ENCODE peak calls at places on chromosomes 3 and 15, in six cellular contexts. One of them, this sample, is unnamed.

GRCh38 chr3:3705090-3705775 is 94.0 kb upstream of the LRRN1 start:
- DNase-seq in H9: no peak
- DNase-seq in colonic mucosa: no peak
- DNase-seq in HFFc6: no peak
- DNase-seq in MM.1S: no peak
- DNase-seq in WERI-Rb-1: no peak
- DNase-seq in this sample: no peak

GRCh38 chr15:58182460-58183163 is 44.4 kb downstream of the AQP9 start:
- DNase-seq in MM.1S: peak
- DNase-seq in HFFc6: no peak
- DNase-seq in WERI-Rb-1: peak
- DNase-seq in colonic mucosa: no peak
- DNase-seq in H9: peak
- DNase-seq in this sample: peak

GRCh38 chr3:184645304-184645703 is 66.6 kb downstream of the MAGEF1 start:
- DNase-seq in MM.1S: no peak
- DNase-seq in H9: no peak
- DNase-seq in WERI-Rb-1: no peak
- DNase-seq in HFFc6: no peak
- DNase-seq in colonic mucosa: peak
- DNase-seq in this sample: no peak

GRCh38 chr15:48250640-48251076 is 44.6 kb downstream of the SLC12A1 start:
- DNase-seq in MM.1S: peak
- DNase-seq in H9: peak
- DNase-seq in HFFc6: peak
- DNase-seq in colonic mucosa: peak
- DNase-seq in WERI-Rb-1: peak
- DNase-seq in this sample: peak

GRCh38 chr15:84669726-84670125 is 11.7 kb upstream of the NMB start:
- DNase-seq in colonic mucosa: no peak
- DNase-seq in WERI-Rb-1: no peak
- DNase-seq in H9: no peak
- DNase-seq in HFFc6: no peak
- DNase-seq in MM.1S: no peak
- DNase-seq in this sample: no peak

GRCh38 chr3:72663429-72663828 is 184.8 kb downstream of the SHQ1 start:
- DNase-seq in MM.1S: no peak
- DNase-seq in H9: no peak
- DNase-seq in colonic mucosa: no peak
- DNase-seq in HFFc6: no peak
- DNase-seq in WERI-Rb-1: no peak
- DNase-seq in this sample: no peak

GRCh38 chr3:126373682-126374601 is 16.7 kb upstream of the KLF15 start:
- DNase-seq in colonic mucosa: no peak
- DNase-seq in HFFc6: peak
- DNase-seq in MM.1S: peak
- DNase-seq in WERI-Rb-1: no peak
- DNase-seq in H9: no peak
- DNase-seq in this sample: no peak

GRCh38 chr3:128323206-128324081 is 143.2 kb downstream of the DNAJB8 start:
- DNase-seq in MM.1S: no peak
- DNase-seq in WERI-Rb-1: no peak
- DNase-seq in colonic mucosa: peak
- DNase-seq in H9: peak
- DNase-seq in HFFc6: no peak
- DNase-seq in this sample: no peak

GRCh38 chr3:58627580-58627894 is 39.0 kb downstream of the FAM3D start:
- DNase-seq in HFFc6: no peak
- DNase-seq in colonic mucosa: no peak
- DNase-seq in MM.1S: no peak
- DNase-seq in WERI-Rb-1: no peak
- DNase-seq in H9: no peak
- DNase-seq in this sample: no peak

GRCh38 chr15:44149224-44149623 is 45.8 kb downstream of the FRMD5 start:
- DNase-seq in H9: no peak
- DNase-seq in WERI-Rb-1: no peak
- DNase-seq in MM.1S: no peak
- DNase-seq in colonic mucosa: no peak
- DNase-seq in HFFc6: no peak
- DNase-seq in this sample: no peak

GRCh38 chr15:31897746-31898145 is 132.6 kb upstream of the CHRNA7 start:
- DNase-seq in colonic mucosa: no peak
- DNase-seq in H9: no peak
- DNase-seq in MM.1S: no peak
- DNase-seq in HFFc6: no peak
- DNase-seq in WERI-Rb-1: no peak
- DNase-seq in this sample: no peak

GRCh38 chr3:89032331-89033063 is 74.9 kb upstream of the EPHA3 start:
- DNase-seq in MM.1S: no peak
- DNase-seq in colonic mucosa: no peak
- DNase-seq in WERI-Rb-1: no peak
- DNase-seq in HFFc6: no peak
- DNase-seq in H9: no peak
- DNase-seq in this sample: no peak

GRCh38 chr15:47374222-47374621 is 343.1 kb upstream of the SEMA6D start:
- DNase-seq in MM.1S: no peak
- DNase-seq in WERI-Rb-1: peak
- DNase-seq in HFFc6: peak
- DNase-seq in colonic mucosa: no peak
- DNase-seq in H9: peak
- DNase-seq in this sample: no peak

GRCh38 chr15:101351736-101352135 is 56.7 kb upstream of the SNRPA1 start:
- DNase-seq in HFFc6: no peak
- DNase-seq in MM.1S: no peak
- DNase-seq in H9: no peak
- DNase-seq in colonic mucosa: no peak
- DNase-seq in WERI-Rb-1: no peak
- DNase-seq in this sample: no peak

GRCh38 chr3:38348903-38349302 is 2.3 kb downstream of the XYLB start:
- DNase-seq in colonic mucosa: no peak
- DNase-seq in H9: no peak
- DNase-seq in HFFc6: peak
- DNase-seq in WERI-Rb-1: no peak
- DNase-seq in MM.1S: no peak
- DNase-seq in this sample: no peak

GRCh38 chr3:129039271-129040038 is 21.1 kb upstream of the GP9 start:
- DNase-seq in WERI-Rb-1: no peak
- DNase-seq in HFFc6: no peak
- DNase-seq in colonic mucosa: peak
- DNase-seq in H9: no peak
- DNase-seq in MM.1S: no peak
- DNase-seq in this sample: no peak

GRCh38 chr15:65935391-65935790 is 66.1 kb downstream of the RAB11A start:
- DNase-seq in HFFc6: no peak
- DNase-seq in colonic mucosa: no peak
- DNase-seq in MM.1S: no peak
- DNase-seq in H9: no peak
- DNase-seq in WERI-Rb-1: no peak
- DNase-seq in this sample: no peak

GRCh38 chr15:74227968-74228722 is 8.0 kb upstream of the CCDC33 start:
- DNase-seq in MM.1S: no peak
- DNase-seq in HFFc6: no peak
- DNase-seq in colonic mucosa: peak
- DNase-seq in H9: no peak
- DNase-seq in WERI-Rb-1: no peak
- DNase-seq in this sample: no peak

GRCh38 chr3:61829301-61830110 is 268.1 kb downstream of the PTPRG start:
- DNase-seq in H9: no peak
- DNase-seq in colonic mucosa: no peak
- DNase-seq in WERI-Rb-1: peak
- DNase-seq in HFFc6: no peak
- DNase-seq in MM.1S: no peak
- DNase-seq in this sample: no peak

GRCh38 chr3:134713673-134714072 is 62.9 kb upstream of the KY start:
- DNase-seq in HFFc6: no peak
- DNase-seq in WERI-Rb-1: no peak
- DNase-seq in H9: no peak
- DNase-seq in MM.1S: no peak
- DNase-seq in colonic mucosa: no peak
- DNase-seq in this sample: no peak

GRCh38 chr3:50885491-50885890 is 210.8 kb downstream of the DOCK3 start:
- DNase-seq in WERI-Rb-1: peak
- DNase-seq in colonic mucosa: no peak
- DNase-seq in H9: peak
- DNase-seq in HFFc6: no peak
- DNase-seq in MM.1S: no peak
- DNase-seq in this sample: no peak
- TF ChIP-seq CTCF in WERI-Rb-1: peak
- TF ChIP-seq CTCF in colonic mucosa: no peak
- TF ChIP-seq CTCF in H9: peak
- TF ChIP-seq CTCF in HFFc6: no peak
- TF ChIP-seq CTCF in MM.1S: no peak
- TF ChIP-seq CTCF in this sample: no peak

GRCh38 chr3:107643038-107643883 is 120.5 kb downstream of the BBX start:
- DNase-seq in HFFc6: no peak
- DNase-seq in H9: no peak
- DNase-seq in WERI-Rb-1: no peak
- DNase-seq in MM.1S: peak
- DNase-seq in colonic mucosa: no peak
- DNase-seq in this sample: no peak
- TF ChIP-seq CTCF in HFFc6: peak
- TF ChIP-seq CTCF in H9: peak
- TF ChIP-seq CTCF in WERI-Rb-1: peak
- TF ChIP-seq CTCF in MM.1S: peak
- TF ChIP-seq CTCF in colonic mucosa: no peak
- TF ChIP-seq CTCF in this sample: no peak

GRCh38 chr15:78265137-78265460 is 737 bp downstream of the DNAJA4 start:
- DNase-seq in H9: no peak
- DNase-seq in HFFc6: no peak
- DNase-seq in MM.1S: no peak
- DNase-seq in WERI-Rb-1: no peak
- DNase-seq in colonic mucosa: no peak
- DNase-seq in this sample: no peak

GRCh38 chr15:78263907-78264303 is 457 bp upstream of the DNAJA4 start:
- DNase-seq in WERI-Rb-1: no peak
- DNase-seq in MM.1S: no peak
- DNase-seq in colonic mucosa: peak
- DNase-seq in H9: no peak
- DNase-seq in HFFc6: no peak
- DNase-seq in this sample: no peak

GRCh38 chr15:78263351-78263781 is 996 bp upstream of the DNAJA4 start:
- DNase-seq in HFFc6: no peak
- DNase-seq in colonic mucosa: no peak
- DNase-seq in WERI-Rb-1: no peak
- DNase-seq in H9: no peak
- DNase-seq in MM.1S: no peak
- DNase-seq in this sample: peak

GRCh38 chr15:78265752-78266224 is 1.4 kb downstream of the DNAJA4 start:
- DNase-seq in WERI-Rb-1: no peak
- DNase-seq in colonic mucosa: no peak
- DNase-seq in HFFc6: peak
- DNase-seq in MM.1S: no peak
- DNase-seq in H9: no peak
- DNase-seq in this sample: no peak

GRCh38 chr15:78264304-78265136 is at the start of gene DNAJA4:
- DNase-seq in WERI-Rb-1: no peak
- DNase-seq in HFFc6: no peak
- DNase-seq in MM.1S: no peak
- DNase-seq in H9: peak
- DNase-seq in colonic mucosa: peak
- DNase-seq in this sample: peak
- TF ChIP-seq CTCF in WERI-Rb-1: no peak
- TF ChIP-seq CTCF in HFFc6: no peak
- TF ChIP-seq CTCF in MM.1S: no peak
- TF ChIP-seq CTCF in H9: no peak
- TF ChIP-seq CTCF in colonic mucosa: no peak
- TF ChIP-seq CTCF in this sample: peak

GRCh38 chr15:64462492-64462891 is 2.1 kb downstream of the ZNF609 start:
- DNase-seq in colonic mucosa: no peak
- DNase-seq in MM.1S: no peak
- DNase-seq in WERI-Rb-1: no peak
- DNase-seq in H9: no peak
- DNase-seq in HFFc6: no peak
- DNase-seq in this sample: no peak

GRCh38 chr15:64461577-64462162 is 1.3 kb downstream of the ZNF609 start:
- DNase-seq in WERI-Rb-1: peak
- DNase-seq in MM.1S: no peak
- DNase-seq in H9: peak
- DNase-seq in colonic mucosa: peak
- DNase-seq in HFFc6: peak
- DNase-seq in this sample: peak

GRCh38 chr15:64460206-64460736 is at the start of gene ZNF609:
- DNase-seq in HFFc6: peak
- DNase-seq in H9: peak
- DNase-seq in MM.1S: peak
- DNase-seq in WERI-Rb-1: peak
- DNase-seq in colonic mucosa: peak
- DNase-seq in this sample: peak

GRCh38 chr15:64459382-64459781 is 996 bp upstream of the ZNF609 start:
- DNase-seq in WERI-Rb-1: no peak
- DNase-seq in HFFc6: no peak
- DNase-seq in colonic mucosa: no peak
- DNase-seq in H9: no peak
- DNase-seq in MM.1S: no peak
- DNase-seq in this sample: no peak

GRCh38 chr15:64460737-64461576 is 579 bp downstream of the ZNF609 start:
- DNase-seq in H9: peak
- DNase-seq in HFFc6: peak
- DNase-seq in colonic mucosa: peak
- DNase-seq in WERI-Rb-1: peak
- DNase-seq in MM.1S: peak
- DNase-seq in this sample: peak
- TF ChIP-seq CTCF in H9: no peak
- TF ChIP-seq CTCF in HFFc6: peak
- TF ChIP-seq CTCF in colonic mucosa: no peak
- TF ChIP-seq CTCF in WERI-Rb-1: no peak
- TF ChIP-seq CTCF in MM.1S: no peak
- TF ChIP-seq CTCF in this sample: no peak

GRCh38 chr15:37135225-37135624 is 34.9 kb upstream of the MEIS2 start:
- DNase-seq in HFFc6: no peak
- DNase-seq in H9: peak
- DNase-seq in MM.1S: peak
- DNase-seq in colonic mucosa: no peak
- DNase-seq in WERI-Rb-1: peak
- DNase-seq in this sample: no peak
- TF ChIP-seq CTCF in HFFc6: no peak
- TF ChIP-seq CTCF in H9: peak
- TF ChIP-seq CTCF in MM.1S: peak
- TF ChIP-seq CTCF in colonic mucosa: no peak
- TF ChIP-seq CTCF in WERI-Rb-1: peak
- TF ChIP-seq CTCF in this sample: no peak

DNA sequence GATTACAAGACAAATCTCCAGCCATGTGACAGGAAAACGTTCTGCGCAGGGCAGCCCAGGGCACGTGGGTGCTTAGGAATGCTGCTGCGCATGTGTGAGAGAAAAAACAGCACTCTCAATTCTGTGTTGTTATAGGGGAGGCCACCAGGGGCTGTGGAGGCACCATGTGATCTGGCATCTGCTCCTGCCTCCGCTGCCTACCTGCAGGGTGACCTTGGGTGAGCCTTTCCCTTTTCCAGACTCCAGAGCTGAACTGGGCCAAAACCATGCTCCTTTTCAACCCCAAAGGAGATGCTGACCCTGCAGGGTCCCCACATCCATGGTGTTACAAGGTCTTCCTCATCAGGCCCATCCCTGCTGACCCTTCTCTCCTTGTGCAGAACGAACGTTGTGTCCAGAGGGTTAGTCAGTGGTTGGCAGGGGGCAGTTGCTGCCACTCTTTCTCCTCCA is 81.5 kb upstream of the RASGRF1 start:
- DNase-seq in MM.1S: no peak
- DNase-seq in colonic mucosa: no peak
- DNase-seq in H9: peak
- DNase-seq in WERI-Rb-1: peak
- DNase-seq in HFFc6: no peak
- DNase-seq in this sample: no peak
- TF ChIP-seq CTCF in MM.1S: no peak
- TF ChIP-seq CTCF in colonic mucosa: no peak
- TF ChIP-seq CTCF in H9: peak
- TF ChIP-seq CTCF in WERI-Rb-1: peak
- TF ChIP-seq CTCF in HFFc6: peak
- TF ChIP-seq CTCF in this sample: no peak

This sample was measured in GM13976.